ENCODE peak calls at places on chromosomes 3 and 15, in ten cellular contexts. Q is Daoy; I is psoas muscle; E is EL; R is hippocampal formation; L is stimulated activated CD4-positive, alpha-beta T cell treated with anti-CD3 and anti-CD28 coated beads, Interleukin-2, amount 100 ng/mL, for 48 hours; F is fibroblast of mammary gland; A is AML-193; G is NCI-H2081; P is midbrain. T is an unnamed sample.

GRCh38 chr3:42935472-42935871 is 29.5 kb downstream of the ZNF662 start:
- DNase-seq in I (no peak), R (no peak), A (no peak), E (no peak), F (no peak), G (no peak), P (no peak), Q (no peak), L (no peak), T (no peak)

GRCh38 chr3:117681619-117682018 is 972.0 kb downstream of the TUSC7 start:
- DNase-seq in A (no peak), E (peak; percentile 59), L (no peak), P (no peak), G (no peak), R (no peak), F (peak; percentile 86), Q (peak; percentile 39), I (no peak), T (no peak)

GRCh38 chr3:178454714-178455113 is 81.5 kb upstream of the KCNMB2 start:
- DNase-seq in E (peak; percentile 33), G (no peak), F (peak; percentile 78), P (no peak), R (peak; percentile 2), I (peak; percentile 80), L (no peak), A (no peak), Q (peak; percentile 30), T (no peak)

GRCh38 chr15:78564743-78565096 is 600 bp upstream of the CHRNA5 start:
- DNase-seq in P (no peak), E (no peak), F (no peak), I (no peak), L (no peak), Q (no peak), R (no peak), A (no peak), G (no peak), T (no peak)

GRCh38 chr3:74079961-74080562 is 455.3 kb upstream of the PDZRN3 start:
- DNase-seq in E (no peak), P (no peak), L (no peak), R (no peak), A (no peak), Q (no peak), G (no peak), I (no peak), F (peak; percentile 2), T (no peak)

GRCh38 chr3:48466386-48467109 is 20.0 kb downstream of the ATRIP start:
- DNase-seq in L (no peak), F (no peak), I (peak; percentile 68), G (no peak), Q (no peak), E (no peak), A (no peak), R (no peak), P (no peak), T (no peak)

GRCh38 chr3:52532838-52533622 is 627 bp downstream of the NT5DC2 start:
- DNase-seq in L (no peak), F (no peak), E (peak; percentile 26), Q (peak; percentile 27), R (no peak), G (no peak), A (no peak), P (no peak), I (peak; percentile 70), T (no peak)

GRCh38 chr15:67077641-67078215 is 12.3 kb downstream of the SMAD3 start:
- DNase-seq in L (no peak), F (peak; percentile 24), P (no peak), R (no peak), A (no peak), E (no peak), Q (peak; percentile 50), G (no peak), I (peak; percentile 60), T (no peak)

GRCh38 chr15:92715753-92716152 is 60.2 kb upstream of the FAM174B start:
- DNase-seq in P (no peak), F (peak; percentile 40), E (no peak), I (no peak), Q (peak; percentile 33), G (no peak), L (no peak), R (no peak), A (no peak), T (no peak)

GRCh38 chr3:105355355-105356063 is 11.2 kb upstream of the ALCAM start:
- DNase-seq in E (peak; percentile 47), L (no peak), G (no peak), I (no peak), R (no peak), F (peak; percentile 34), Q (peak; percentile 80), P (no peak), A (no peak), T (no peak)

GRCh38 chr3:124607163-124607562 is 123.1 kb upstream of the UMPS start:
- DNase-seq in F (peak; percentile 87), L (no peak), A (no peak), Q (peak; percentile 72), E (peak; percentile 48), G (no peak), R (no peak), I (no peak), P (no peak), T (peak; percentile 46)

GRCh38 chr15:28112101-28112760 is 13.1 kb upstream of the OCA2 start:
- DNase-seq in Q (no peak), A (no peak), R (no peak), F (no peak), I (no peak), E (no peak), P (no peak), L (no peak), G (no peak), T (no peak)

GRCh38 chr3:76044601-76045600 is 259.6 kb upstream of the ZNF717 start:
- DNase-seq in I (no peak), E (peak; percentile 49), L (peak; percentile 0), Q (no peak), F (peak; percentile 42), P (peak; percentile 15), R (no peak), A (peak; percentile 46), G (peak; percentile 23), T (no peak)

GRCh38 chr3:138003069-138003468 is 6.9 kb upstream of the CLDN18 start:
- DNase-seq in L (no peak), F (no peak), E (no peak), A (no peak), G (no peak), P (no peak), Q (no peak), R (no peak), I (no peak), T (no peak)

GRCh38 chr15:68526269-68526668 is 52.5 kb upstream of the CORO2B start:
- DNase-seq in E (peak; percentile 80), P (no peak), Q (peak; percentile 69), G (no peak), A (no peak), I (no peak), R (no peak), L (no peak), F (peak; percentile 86), T (no peak)

GRCh38 chr15:95174880-95175279 is 943.5 kb downstream of the MCTP2 start:
- DNase-seq in Q (no peak), I (no peak), R (no peak), A (no peak), G (no peak), L (no peak), F (peak; percentile 85), P (no peak), E (peak; percentile 30), T (no peak)

GRCh38 chr3:48222616-48223513 is at the start of gene CAMP:
- DNase-seq in A (peak; percentile 100), P (no peak), Q (peak; percentile 29), L (no peak), F (peak; percentile 44), G (no peak), I (peak; percentile 78), R (peak; percentile 7), E (peak; percentile 78), T (no peak)

GRCh38 chr15:41051139-41051538 is 64.9 kb downstream of the INO80 start:
- DNase-seq in G (no peak), I (no peak), L (no peak), F (no peak), Q (no peak), A (no peak), P (no peak), R (no peak), E (no peak), T (no peak)

GRCh38 chr15:89551502-89551901 is 23.8 kb upstream of the TICRR start:
- DNase-seq in A (peak; percentile 2), E (no peak), I (no peak), P (no peak), R (no peak), Q (no peak), F (no peak), G (no peak), L (no peak), T (no peak)

GRCh38 chr3:88003115-88003755 is 55.6 kb downstream of the CGGBP1 start:
- DNase-seq in R (no peak), L (peak; percentile 10), I (no peak), F (peak; percentile 68), G (peak; percentile 6), P (peak; percentile 17), Q (peak; percentile 13), E (peak; percentile 42), A (peak; percentile 81), T (no peak)

GRCh38 chr3:101878589-101878988 is 29.3 kb downstream of the NFKBIZ start:
- DNase-seq in F (no peak), Q (no peak), P (no peak), R (no peak), G (no peak), I (no peak), L (no peak), E (no peak), A (no peak), T (no peak)

GRCh38 chr3:61772439-61772838 is 211.1 kb downstream of the PTPRG start:
- DNase-seq in I (no peak), L (no peak), Q (no peak), F (peak; percentile 37), A (no peak), P (no peak), R (no peak), E (peak; percentile 55), G (no peak), T (peak; percentile 7)

GRCh38 chr15:72472907-72473669 is 1.0 kb upstream of the ARIH1 start:
- DNase-seq in G (no peak), P (no peak), I (no peak), A (peak; percentile 14), F (peak; percentile 55), L (no peak), Q (no peak), E (peak; percentile 31), R (no peak), T (no peak)

GRCh38 chr15:73617310-73617709 is 15.9 kb downstream of the NPTN start:
- DNase-seq in F (no peak), L (no peak), Q (peak; percentile 24), R (no peak), P (no peak), G (no peak), I (no peak), E (no peak), A (no peak), T (no peak)